ENCODE peak calls at places on chromosomes 12 and 14, in six cellular contexts. N is NCI-H1092; Y is activated T-cell treated with anti-CD3 and anti-CD28 coated beads, Interleukin-2, amount 50 U/mL, for 4 hours; A is NCI-H1105; I is ELF-1; P is body of pancreas. X is an unnamed sample.

GRCh38 chr14:51792819-51793218 is 67.6 kb upstream of the GNG2 start:
- DNase-seq in N (no peak), P (no peak), A (no peak), Y (no peak), I (no peak), X (no peak)

GRCh38 chr14:54488646-54489317 is at the start of gene GMFB:
- DNase-seq in N (peak; percentile 90), P (peak; percentile 94), I (peak; percentile 96), Y (peak; percentile 82), A (peak; percentile 89), X (peak; percentile 79)

GRCh38 chr14:97977711-97978261 is 1180.6 kb downstream of the VRK1 start:
- DNase-seq in N (peak; percentile 94), A (peak; percentile 96), I (peak; percentile 1), Y (peak; percentile 68), P (peak; percentile 75), X (peak; percentile 51)

GRCh38 chr12:93008044-93008778 is 79.1 kb upstream of the EEA1 start:
- DNase-seq in I (no peak), Y (no peak), A (no peak), N (no peak), P (no peak), X (no peak)

GRCh38 chr12:49428652-49429549 is 61.6 kb downstream of the SPATS2 start:
- DNase-seq in Y (no peak), N (no peak), A (no peak), I (no peak), P (no peak), X (peak; percentile 71)

GRCh38 chr12:5013206-5013830 is 30.4 kb upstream of the KCNA5 start:
- DNase-seq in A (no peak), Y (no peak), N (no peak), I (no peak), P (peak; percentile 13), X (peak; percentile 75)

GRCh38 chr12:94721173-94721572 is 70.8 kb upstream of the TMCC3 start:
- DNase-seq in I (no peak), A (no peak), N (no peak), Y (no peak), P (no peak), X (no peak)

GRCh38 chr12:57840701-57841100 is 5.8 kb downstream of the CTDSP2 start:
- DNase-seq in Y (no peak), A (peak; percentile 58), I (no peak), P (peak; percentile 42), N (peak; percentile 42), X (no peak)

GRCh38 chr12:93982847-93983315 is 165.5 kb upstream of the PLXNC1 start:
- DNase-seq in N (no peak), A (peak; percentile 47), P (no peak), Y (no peak), I (no peak), X (peak; percentile 77)

GRCh38 chr12:132588821-132589669 is 21.3 kb downstream of the LRCOL1 start:
- DNase-seq in I (no peak), A (no peak), P (no peak), N (no peak), Y (no peak), X (no peak)

GRCh38 chr12:39272934-39273770 is 169.8 kb downstream of the KIF21A start:
- DNase-seq in A (peak; percentile 34), P (peak; percentile 25), Y (no peak), I (peak; percentile 26), N (peak; percentile 2), X (peak; percentile 54)

GRCh38 chr12:19706936-19707335 is 267.6 kb downstream of the AEBP2 start:
- DNase-seq in Y (no peak), N (no peak), P (no peak), A (no peak), I (no peak), X (no peak)

GRCh38 chr12:95538002-95538401 is 13.3 kb downstream of the USP44 start:
- DNase-seq in N (no peak), Y (no peak), P (no peak), A (no peak), I (no peak), X (no peak)

GRCh38 chr12:75560167-75560566 is 48.8 kb upstream of the KRR1 start:
- DNase-seq in P (peak; percentile 6), Y (no peak), N (no peak), I (no peak), A (no peak), X (peak; percentile 63)

GRCh38 chr14:51939727-51940126 is 49.6 kb upstream of the RTRAF start:
- DNase-seq in P (peak; percentile 5), N (no peak), I (no peak), A (no peak), Y (no peak), X (no peak)

GRCh38 chr12:24252580-24252979 is 303.1 kb upstream of the SOX5 start:
- DNase-seq in Y (no peak), I (no peak), N (peak; percentile 36), P (no peak), A (no peak), X (no peak)

GRCh38 chr14:65208548-65208947 is 106.2 kb upstream of the MAX start:
- DNase-seq in A (no peak), Y (no peak), N (no peak), I (no peak), P (peak; percentile 39), X (no peak)

GRCh38 chr14:61504841-61505340 is 183.5 kb downstream of the PRKCH start:
- DNase-seq in Y (no peak), N (no peak), A (no peak), P (no peak), I (no peak), X (no peak)

GRCh38 chr14:61108742-61109141 is 127.7 kb downstream of the SLC38A6 start:
- DNase-seq in I (no peak), Y (no peak), A (no peak), P (no peak), N (no peak), X (no peak)

GRCh38 chr14:60893916-60894315 is 87.0 kb downstream of the TRMT5 start:
- DNase-seq in N (no peak), P (no peak), A (no peak), I (no peak), Y (no peak), X (no peak)

GRCh38 chr12:128613821-128614220 is 209.9 kb downstream of the SLC15A4 start:
- DNase-seq in Y (no peak), A (no peak), P (no peak), N (no peak), I (no peak), X (no peak)

GRCh38 chr14:44912041-44912869 is 49.5 kb downstream of the KLHL28 start:
- DNase-seq in P (no peak), I (peak; percentile 22), A (no peak), N (no peak), Y (no peak), X (peak; percentile 4)

GRCh38 chr14:95496690-95497241 is 19.7 kb downstream of the SYNE3 start:
- DNase-seq in N (no peak), A (no peak), I (peak; percentile 45), Y (no peak), P (no peak), X (no peak)

GRCh38 chr14:50025073-50025472 is 91.3 kb downstream of the VCPKMT start:
- DNase-seq in N (no peak), Y (no peak), I (no peak), A (no peak), P (no peak), X (no peak)

GRCh38 chr14:103679351-103679750 is 35.9 kb downstream of the XRCC3 start:
- DNase-seq in Y (peak; percentile 32), I (peak; percentile 55), P (peak; percentile 53), A (no peak), N (no peak), X (no peak)

GRCh38 chr12:88571543-88571942 is 8.7 kb downstream of the KITLG start:
- DNase-seq in P (no peak), Y (no peak), A (no peak), I (no peak), N (no peak), X (no peak)

GRCh38 chr14:70981005-70981952 is 74.0 kb downstream of the PCNX1 start:
- DNase-seq in P (no peak), I (no peak), N (no peak), Y (no peak), A (no peak), X (peak; percentile 33)

GRCh38 chr14:67999693-68000384 is 180.3 kb downstream of the RAD51B start:
- DNase-seq in Y (no peak), N (no peak), I (no peak), P (no peak), A (no peak), X (peak; percentile 97)

X was measured in renal cortical epithelial cell.